ENCODE peak calls at places on chromosomes 7 and 10, in four cellular contexts. Z, S, I and R are unnamed samples.
A peak's percentile ranks its signal among the peaks of the same experiment; 100 is the strongest.

GRCh38 chr7:8035647-8036518 is 67.3 kb downstream of the GLCCI1 start:
- DNase-seq in Z (no peak), S (peak; percentile 37), I (no peak), R (no peak)

GRCh38 chr10:115018185-115018931 is 74.8 kb upstream of the ATRNL1 start:
- DNase-seq in Z (no peak), S (no peak), I (no peak), R (no peak)

GRCh38 chr10:12314836-12315235 is 34.5 kb upstream of the CAMK1D start:
- DNase-seq in Z (no peak), S (no peak), I (no peak), R (no peak)

GRCh38 chr7:47392241-47392759 is 189.6 kb downstream of the TNS3 start:
- DNase-seq in Z (peak; percentile 76), S (no peak), I (no peak), R (peak; percentile 55)

GRCh38 chr10:110431659-110432058 is 66.0 kb upstream of the DUSP5 start:
- DNase-seq in Z (no peak), S (no peak), I (no peak), R (no peak)

GRCh38 chr10:29859521-29860130 is 199.8 kb downstream of the JCAD start:
- DNase-seq in Z (no peak), S (peak; percentile 85), I (no peak), R (no peak)

GRCh38 chr10:71597821-71598498 is 121.6 kb downstream of the C10orf105 start:
- DNase-seq in Z (peak; percentile 40), S (no peak), I (no peak), R (peak; percentile 42)

GRCh38 chr7:29337628-29338116 is 143.1 kb downstream of the CHN2 start:
- DNase-seq in Z (no peak), S (no peak), I (no peak), R (no peak)

GRCh38 chr7:8035190-8035589 is 66.6 kb downstream of the GLCCI1 start:
- DNase-seq in Z (no peak), S (no peak), I (no peak), R (no peak)

GRCh38 chr7:18607025-18607424 is 111.5 kb downstream of the HDAC9 start:
- DNase-seq in Z (no peak), S (peak; percentile 3), I (no peak), R (no peak)

GRCh38 chr10:73095479-73096021 is 1.1 kb downstream of the P4HA1 start:
- DNase-seq in Z (peak; percentile 26), S (peak; percentile 53), I (no peak), R (peak; percentile 64)

GRCh38 chr7:16646427-16647081 is 573 bp downstream of the BZW2 start:
- DNase-seq in Z (no peak), S (peak; percentile 25), I (no peak), R (no peak)

GRCh38 chr10:91709394-91709798 is 76.5 kb upstream of the PPP1R3C start:
- DNase-seq in Z (no peak), S (peak; percentile 53), I (no peak), R (no peak)

GRCh38 chr7:100430450-100431285 is 1.0 kb downstream of the MEPCE start:
- DNase-seq in Z (no peak), S (no peak), I (no peak), R (no peak)

DNA sequence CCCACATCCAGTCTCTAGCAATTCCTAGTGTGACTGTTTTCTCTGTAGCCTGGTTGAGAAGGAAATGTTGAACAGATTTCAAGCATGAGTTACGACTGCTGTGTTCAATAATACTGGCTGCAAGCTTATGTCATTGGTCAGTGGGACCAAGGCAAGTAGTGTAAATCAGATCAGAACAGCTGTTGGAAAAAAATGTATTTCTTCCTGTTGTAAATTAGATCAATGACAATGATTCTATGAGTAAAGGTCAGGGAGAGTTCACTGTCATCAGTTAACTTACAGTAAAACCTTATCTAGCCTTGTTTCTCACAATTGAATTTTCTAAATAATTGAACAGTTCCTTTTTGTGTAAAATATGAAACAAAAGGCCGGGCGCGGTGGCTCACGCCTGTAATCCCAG is 6.7 kb downstream of the OTUD1 start:
- DNase-seq in Z (no peak), S (no peak), I (no peak), R (no peak)
- H3K4me1 ChIP-seq in Z (peaks cover 69% of the 10 kb centered on the region), S (peaks cover 7% of the 10 kb centered on the region), I (peaks cover 22% of the 10 kb centered on the region), R (peaks cover 21% of the 10 kb centered on the region)

GRCh38 chr10:47166405-47166777 is 133.6 kb upstream of the GDF10 start:
- DNase-seq in Z (no peak), S (no peak), I (no peak), R (no peak)

GRCh38 chr10:47165168-47165710 is 134.8 kb upstream of the GDF10 start:
- DNase-seq in Z (no peak), S (no peak), I (no peak), R (no peak)

GRCh38 chr10:47164126-47164799 is 135.7 kb upstream of the GDF10 start:
- DNase-seq in Z (no peak), S (peak; percentile 81), I (no peak), R (no peak)

GRCh38 chr10:47164800-47165128 is 135.2 kb upstream of the GDF10 start:
- DNase-seq in Z (no peak), S (no peak), I (no peak), R (no peak)

GRCh38 chr10:47165711-47166404 is 134.1 kb upstream of the GDF10 start:
- DNase-seq in Z (peak; percentile 62), S (no peak), I (no peak), R (peak; percentile 40)
- H3K27ac ChIP-seq in Z (no peak overlapping the region), S (no peak overlapping the region), I (peak overlapping the region; percentile 95), R (no peak overlapping the region)

GRCh38 chr7:154304231-154304630 is 252.0 kb downstream of the DPP6 start:
- DNase-seq in Z (no peak), S (no peak), I (no peak), R (no peak)

GRCh38 chr7:154304740-154305679 is 252.8 kb downstream of the DPP6 start:
- DNase-seq in Z (no peak), S (no peak), I (no peak), R (no peak)

GRCh38 chr7:154302380-154302779 is 250.2 kb downstream of the DPP6 start:
- DNase-seq in Z (no peak), S (no peak), I (no peak), R (no peak)

GRCh38 chr7:154296443-154296842 is 244.2 kb downstream of the DPP6 start:
- DNase-seq in Z (no peak), S (no peak), I (no peak), R (no peak)

DNA sequence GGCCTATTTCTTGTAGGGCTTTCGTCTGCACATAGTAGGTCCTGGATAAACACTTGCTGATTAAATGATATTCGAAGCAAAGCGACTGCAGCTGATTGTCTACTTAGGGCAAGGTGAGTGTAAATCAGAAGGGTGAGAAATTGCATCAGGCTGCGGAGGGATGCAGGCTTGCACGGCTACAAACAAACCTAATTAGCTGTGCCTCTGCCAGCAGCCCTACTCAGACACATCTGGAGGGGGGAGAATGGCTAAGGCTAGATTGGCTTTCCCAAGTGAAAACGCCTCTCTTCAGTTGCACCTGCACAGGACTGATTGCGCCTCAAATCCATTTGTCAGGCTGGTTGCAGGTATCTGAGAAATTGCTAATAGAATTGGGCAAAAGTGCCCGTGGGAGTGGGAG is 247.5 kb downstream of the DPP6 start:
- DNase-seq in Z (no peak), S (no peak), I (no peak), R (no peak)
- H3K9me3 ChIP-seq in Z (no peaks in the 10 kb centered on the region), S (peaks cover 33% of the 10 kb centered on the region), I (no peaks in the 10 kb centered on the region), R (peaks cover 1% of the 10 kb centered on the region)

GRCh38 chr7:106622654-106623314 is 38.2 kb downstream of the CCDC71L start:
- DNase-seq in Z (no peak), S (no peak), I (no peak), R (no peak)

GRCh38 chr7:106621393-106622132 is 39.4 kb downstream of the CCDC71L start:
- DNase-seq in Z (no peak), S (no peak), I (no peak), R (no peak)

GRCh38 chr7:106625678-106626301 is 35.2 kb downstream of the CCDC71L start:
- DNase-seq in Z (peak; percentile 24), S (no peak), I (no peak), R (no peak)

GRCh38 chr7:106623315-106623660 is 37.7 kb downstream of the CCDC71L start:
- DNase-seq in Z (no peak), S (no peak), I (no peak), R (no peak)

GRCh38 chr7:106623846-106624245 is 37.1 kb downstream of the CCDC71L start:
- DNase-seq in Z (no peak), S (peak; percentile 77), I (no peak), R (no peak)
- H3K4me1 ChIP-seq in Z (peaks cover 7% of the 10 kb centered on the region), S (peaks cover 22% of the 10 kb centered on the region), I (peaks cover 2% of the 10 kb centered on the region), R (peaks cover 6% of the 10 kb centered on the region)

GRCh38 chr7:101702362-101702850 is 73.3 kb upstream of the MYL10 start:
- DNase-seq in Z (no peak), S (peak; percentile 23), I (no peak), R (no peak)

GRCh38 chr7:101705327-101705726 is 76.2 kb upstream of the MYL10 start:
- DNase-seq in Z (no peak), S (peak; percentile 38), I (no peak), R (no peak)

GRCh38 chr7:101712652-101713051 is 83.6 kb upstream of the MYL10 start:
- DNase-seq in Z (no peak), S (no peak), I (no peak), R (no peak)

GRCh38 chr7:101708223-101708622 is 79.1 kb upstream of the MYL10 start:
- DNase-seq in Z (no peak), S (no peak), I (no peak), R (no peak)

GRCh38 chr7:101707587-101707986 is 78.5 kb upstream of the MYL10 start:
- DNase-seq in Z (no peak), S (no peak), I (no peak), R (no peak)
- H3K27ac ChIP-seq in Z (no peak overlapping the region), S (no peak overlapping the region), I (no peak overlapping the region), R (no peak overlapping the region)

GRCh38 chr7:71511361-71511807 is 379.4 kb downstream of the GALNT17 start:
- DNase-seq in Z (no peak), S (no peak), I (no peak), R (no peak)
- H3K9me3 ChIP-seq in Z (no peaks in the 10 kb centered on the region), S (peaks cover 34% of the 10 kb centered on the region), I (no peaks in the 10 kb centered on the region), R (peaks cover 4% of the 10 kb centered on the region)